ENCODE peak calls at places on chromosome 19, in eight cellular contexts. One of them, this sample, is unnamed.

GRCh38 chr19:47790398-47790814 is 11.9 kb downstream of the SELENOW start:
- DNase-seq in activated T-helper 1 cell treated with anti-CD3 and anti-CD28 coated beads, Interleukin-12 subunit alpha, Interleukin-12 subunit beta, Interleukin-2, Interleukin-4 antibody, amounts not matched to agents 30 ng/mL and 10 ng/mL and 1 ng/mL, durations not matched to agents 14 hours and 24 hours and 36 hours: peak
- DNase-seq in occipital lobe: peak
- DNase-seq in activated CD8-positive, alpha-beta memory T cell treated with anti-CD3 and anti-CD28 coated beads for 48 hours: peak
- DNase-seq in CD4-positive, alpha-beta memory T cell: peak
- DNase-seq in stimulated activated CD8-positive, alpha-beta memory T cell treated with anti-CD3 and anti-CD28 coated beads, Interleukin-7, amount 100 ng/mL, for 1 hour: peak
- DNase-seq in naive B cell: peak
- DNase-seq in substantia nigra: peak
- DNase-seq in this sample: peak

GRCh38 chr19:5364674-5365073 is 24.1 kb upstream of the PTPRS start:
- DNase-seq in naive B cell: no peak
- DNase-seq in stimulated activated CD8-positive, alpha-beta memory T cell treated with anti-CD3 and anti-CD28 coated beads, Interleukin-7, amount 100 ng/mL, for 1 hour: no peak
- DNase-seq in activated CD8-positive, alpha-beta memory T cell treated with anti-CD3 and anti-CD28 coated beads for 48 hours: no peak
- DNase-seq in activated T-helper 1 cell treated with anti-CD3 and anti-CD28 coated beads, Interleukin-12 subunit alpha, Interleukin-12 subunit beta, Interleukin-2, Interleukin-4 antibody, amounts not matched to agents 30 ng/mL and 10 ng/mL and 1 ng/mL, durations not matched to agents 14 hours and 24 hours and 36 hours: no peak
- DNase-seq in CD4-positive, alpha-beta memory T cell: no peak
- DNase-seq in substantia nigra: no peak
- DNase-seq in occipital lobe: no peak
- DNase-seq in this sample: peak

GRCh38 chr19:1173845-1174809 is at the start of gene SBNO2:
- DNase-seq in stimulated activated CD8-positive, alpha-beta memory T cell treated with anti-CD3 and anti-CD28 coated beads, Interleukin-7, amount 100 ng/mL, for 1 hour: peak
- DNase-seq in CD4-positive, alpha-beta memory T cell: peak
- DNase-seq in naive B cell: peak
- DNase-seq in activated T-helper 1 cell treated with anti-CD3 and anti-CD28 coated beads, Interleukin-12 subunit alpha, Interleukin-12 subunit beta, Interleukin-2, Interleukin-4 antibody, amounts not matched to agents 30 ng/mL and 10 ng/mL and 1 ng/mL, durations not matched to agents 14 hours and 24 hours and 36 hours: peak
- DNase-seq in substantia nigra: peak
- DNase-seq in activated CD8-positive, alpha-beta memory T cell treated with anti-CD3 and anti-CD28 coated beads for 48 hours: peak
- DNase-seq in occipital lobe: peak
- DNase-seq in this sample: peak

GRCh38 chr19:1410136-1410786 is 2.9 kb downstream of the DAZAP1 start:
- DNase-seq in stimulated activated CD8-positive, alpha-beta memory T cell treated with anti-CD3 and anti-CD28 coated beads, Interleukin-7, amount 100 ng/mL, for 1 hour: no peak
- DNase-seq in activated CD8-positive, alpha-beta memory T cell treated with anti-CD3 and anti-CD28 coated beads for 48 hours: no peak
- DNase-seq in substantia nigra: no peak
- DNase-seq in occipital lobe: no peak
- DNase-seq in naive B cell: no peak
- DNase-seq in activated T-helper 1 cell treated with anti-CD3 and anti-CD28 coated beads, Interleukin-12 subunit alpha, Interleukin-12 subunit beta, Interleukin-2, Interleukin-4 antibody, amounts not matched to agents 30 ng/mL and 10 ng/mL and 1 ng/mL, durations not matched to agents 14 hours and 24 hours and 36 hours: no peak
- DNase-seq in CD4-positive, alpha-beta memory T cell: no peak
- DNase-seq in this sample: no peak

GRCh38 chr19:11166281-11167142 is 10.9 kb upstream of the SPC24 start:
- DNase-seq in activated CD8-positive, alpha-beta memory T cell treated with anti-CD3 and anti-CD28 coated beads for 48 hours: no peak
- DNase-seq in stimulated activated CD8-positive, alpha-beta memory T cell treated with anti-CD3 and anti-CD28 coated beads, Interleukin-7, amount 100 ng/mL, for 1 hour: no peak
- DNase-seq in naive B cell: no peak
- DNase-seq in occipital lobe: no peak
- DNase-seq in substantia nigra: no peak
- DNase-seq in activated T-helper 1 cell treated with anti-CD3 and anti-CD28 coated beads, Interleukin-12 subunit alpha, Interleukin-12 subunit beta, Interleukin-2, Interleukin-4 antibody, amounts not matched to agents 30 ng/mL and 10 ng/mL and 1 ng/mL, durations not matched to agents 14 hours and 24 hours and 36 hours: no peak
- DNase-seq in CD4-positive, alpha-beta memory T cell: no peak
- DNase-seq in this sample: no peak

GRCh38 chr19:40198272-40198990 is 7.2 kb downstream of the MAP3K10 start:
- DNase-seq in activated T-helper 1 cell treated with anti-CD3 and anti-CD28 coated beads, Interleukin-12 subunit alpha, Interleukin-12 subunit beta, Interleukin-2, Interleukin-4 antibody, amounts not matched to agents 30 ng/mL and 10 ng/mL and 1 ng/mL, durations not matched to agents 14 hours and 24 hours and 36 hours: no peak
- DNase-seq in stimulated activated CD8-positive, alpha-beta memory T cell treated with anti-CD3 and anti-CD28 coated beads, Interleukin-7, amount 100 ng/mL, for 1 hour: no peak
- DNase-seq in CD4-positive, alpha-beta memory T cell: no peak
- DNase-seq in naive B cell: no peak
- DNase-seq in substantia nigra: no peak
- DNase-seq in occipital lobe: no peak
- DNase-seq in activated CD8-positive, alpha-beta memory T cell treated with anti-CD3 and anti-CD28 coated beads for 48 hours: no peak
- DNase-seq in this sample: no peak

GRCh38 chr19:6429419-6430221 is 3.9 kb downstream of the SLC25A41 start:
- DNase-seq in occipital lobe: no peak
- DNase-seq in naive B cell: no peak
- DNase-seq in activated T-helper 1 cell treated with anti-CD3 and anti-CD28 coated beads, Interleukin-12 subunit alpha, Interleukin-12 subunit beta, Interleukin-2, Interleukin-4 antibody, amounts not matched to agents 30 ng/mL and 10 ng/mL and 1 ng/mL, durations not matched to agents 14 hours and 24 hours and 36 hours: no peak
- DNase-seq in activated CD8-positive, alpha-beta memory T cell treated with anti-CD3 and anti-CD28 coated beads for 48 hours: no peak
- DNase-seq in stimulated activated CD8-positive, alpha-beta memory T cell treated with anti-CD3 and anti-CD28 coated beads, Interleukin-7, amount 100 ng/mL, for 1 hour: no peak
- DNase-seq in CD4-positive, alpha-beta memory T cell: no peak
- DNase-seq in substantia nigra: no peak
- DNase-seq in this sample: no peak

GRCh38 chr19:29379257-29379986 is 146.4 kb upstream of the VSTM2B start:
- DNase-seq in activated T-helper 1 cell treated with anti-CD3 and anti-CD28 coated beads, Interleukin-12 subunit alpha, Interleukin-12 subunit beta, Interleukin-2, Interleukin-4 antibody, amounts not matched to agents 30 ng/mL and 10 ng/mL and 1 ng/mL, durations not matched to agents 14 hours and 24 hours and 36 hours: no peak
- DNase-seq in substantia nigra: no peak
- DNase-seq in CD4-positive, alpha-beta memory T cell: no peak
- DNase-seq in stimulated activated CD8-positive, alpha-beta memory T cell treated with anti-CD3 and anti-CD28 coated beads, Interleukin-7, amount 100 ng/mL, for 1 hour: no peak
- DNase-seq in naive B cell: no peak
- DNase-seq in activated CD8-positive, alpha-beta memory T cell treated with anti-CD3 and anti-CD28 coated beads for 48 hours: no peak
- DNase-seq in occipital lobe: no peak
- DNase-seq in this sample: peak

GRCh38 chr19:49473868-49474544 is at the start of gene FLT3LG:
- DNase-seq in substantia nigra: peak
- DNase-seq in activated CD8-positive, alpha-beta memory T cell treated with anti-CD3 and anti-CD28 coated beads for 48 hours: peak
- DNase-seq in naive B cell: peak
- DNase-seq in activated T-helper 1 cell treated with anti-CD3 and anti-CD28 coated beads, Interleukin-12 subunit alpha, Interleukin-12 subunit beta, Interleukin-2, Interleukin-4 antibody, amounts not matched to agents 30 ng/mL and 10 ng/mL and 1 ng/mL, durations not matched to agents 14 hours and 24 hours and 36 hours: peak
- DNase-seq in CD4-positive, alpha-beta memory T cell: peak
- DNase-seq in stimulated activated CD8-positive, alpha-beta memory T cell treated with anti-CD3 and anti-CD28 coated beads, Interleukin-7, amount 100 ng/mL, for 1 hour: peak
- DNase-seq in occipital lobe: peak
- DNase-seq in this sample: peak

GRCh38 chr19:53808710-53809125 is 15.4 kb downstream of the NLRP12 start:
- DNase-seq in naive B cell: no peak
- DNase-seq in activated CD8-positive, alpha-beta memory T cell treated with anti-CD3 and anti-CD28 coated beads for 48 hours: no peak
- DNase-seq in CD4-positive, alpha-beta memory T cell: no peak
- DNase-seq in stimulated activated CD8-positive, alpha-beta memory T cell treated with anti-CD3 and anti-CD28 coated beads, Interleukin-7, amount 100 ng/mL, for 1 hour: no peak
- DNase-seq in substantia nigra: no peak
- DNase-seq in activated T-helper 1 cell treated with anti-CD3 and anti-CD28 coated beads, Interleukin-12 subunit alpha, Interleukin-12 subunit beta, Interleukin-2, Interleukin-4 antibody, amounts not matched to agents 30 ng/mL and 10 ng/mL and 1 ng/mL, durations not matched to agents 14 hours and 24 hours and 36 hours: no peak
- DNase-seq in occipital lobe: no peak
- DNase-seq in this sample: no peak

GRCh38 chr19:43625918-43626579 is 6.6 kb upstream of the ZNF428 start:
- DNase-seq in CD4-positive, alpha-beta memory T cell: no peak
- DNase-seq in substantia nigra: no peak
- DNase-seq in stimulated activated CD8-positive, alpha-beta memory T cell treated with anti-CD3 and anti-CD28 coated beads, Interleukin-7, amount 100 ng/mL, for 1 hour: no peak
- DNase-seq in activated T-helper 1 cell treated with anti-CD3 and anti-CD28 coated beads, Interleukin-12 subunit alpha, Interleukin-12 subunit beta, Interleukin-2, Interleukin-4 antibody, amounts not matched to agents 30 ng/mL and 10 ng/mL and 1 ng/mL, durations not matched to agents 14 hours and 24 hours and 36 hours: no peak
- DNase-seq in occipital lobe: no peak
- DNase-seq in naive B cell: no peak
- DNase-seq in activated CD8-positive, alpha-beta memory T cell treated with anti-CD3 and anti-CD28 coated beads for 48 hours: no peak
- DNase-seq in this sample: peak

GRCh38 chr19:3123088-3123721 is 12.6 kb upstream of the GNA15 start:
- DNase-seq in substantia nigra: no peak
- DNase-seq in occipital lobe: no peak
- DNase-seq in CD4-positive, alpha-beta memory T cell: no peak
- DNase-seq in stimulated activated CD8-positive, alpha-beta memory T cell treated with anti-CD3 and anti-CD28 coated beads, Interleukin-7, amount 100 ng/mL, for 1 hour: no peak
- DNase-seq in activated T-helper 1 cell treated with anti-CD3 and anti-CD28 coated beads, Interleukin-12 subunit alpha, Interleukin-12 subunit beta, Interleukin-2, Interleukin-4 antibody, amounts not matched to agents 30 ng/mL and 10 ng/mL and 1 ng/mL, durations not matched to agents 14 hours and 24 hours and 36 hours: no peak
- DNase-seq in naive B cell: no peak
- DNase-seq in activated CD8-positive, alpha-beta memory T cell treated with anti-CD3 and anti-CD28 coated beads for 48 hours: no peak
- DNase-seq in this sample: no peak